ENCODE peak calls at places on chromosomes 12 and 14, in five cellular contexts. H is breast epithelium, J is HepG2, D is SK-N-SH, Q is endothelial cell of umbilical vein. G is an unnamed sample.

GRCh38 chr14:31969371-31969770 is 107.7 kb upstream of the ARHGAP5 start:
- DNase-seq in J (peak), Q (no peak), D (no peak), H (no peak), G (no peak)

GRCh38 chr12:5012337-5012736 is 31.3 kb upstream of the KCNA5 start:
- DNase-seq in Q (no peak), D (no peak), J (no peak), H (no peak), G (no peak)

GRCh38 chr12:50006754-50007442 is 18.4 kb downstream of the RACGAP1 start:
- DNase-seq in Q (no peak), H (no peak), J (no peak), D (no peak), G (no peak)

GRCh38 chr12:5507536-5507935 is 75.6 kb downstream of the NTF3 start:
- DNase-seq in J (no peak), D (no peak), H (no peak), Q (no peak), G (no peak)

GRCh38 chr14:99728231-99728920 is 44.3 kb downstream of the CYP46A1 start:
- DNase-seq in J (no peak), H (peak), Q (no peak), D (no peak), G (peak)

GRCh38 chr12:7868391-7868790 is 4.3 kb downstream of the SLC2A14 start:
- DNase-seq in J (no peak), H (no peak), D (no peak), Q (no peak), G (no peak)

GRCh38 chr12:128662106-128662505 is 161.7 kb downstream of the SLC15A4 start:
- DNase-seq in D (no peak), H (no peak), Q (no peak), J (no peak), G (no peak)

GRCh38 chr14:33062881-33063280 is 124.2 kb downstream of the NPAS3 start:
- DNase-seq in H (no peak), D (peak), Q (no peak), J (no peak), G (no peak)

GRCh38 chr12:105921055-105921454 is 217.7 kb downstream of the NUAK1 start:
- DNase-seq in Q (no peak), D (no peak), H (no peak), J (no peak), G (no peak)

GRCh38 chr14:52356025-52356424 is 41.9 kb downstream of the PTGER2 start:
- DNase-seq in Q (no peak), J (no peak), H (no peak), D (no peak), G (no peak)

GRCh38 chr12:71958056-71958455 is 19.4 kb downstream of the TPH2 start:
- DNase-seq in J (peak), D (no peak), H (no peak), Q (no peak), G (no peak)

DNA sequence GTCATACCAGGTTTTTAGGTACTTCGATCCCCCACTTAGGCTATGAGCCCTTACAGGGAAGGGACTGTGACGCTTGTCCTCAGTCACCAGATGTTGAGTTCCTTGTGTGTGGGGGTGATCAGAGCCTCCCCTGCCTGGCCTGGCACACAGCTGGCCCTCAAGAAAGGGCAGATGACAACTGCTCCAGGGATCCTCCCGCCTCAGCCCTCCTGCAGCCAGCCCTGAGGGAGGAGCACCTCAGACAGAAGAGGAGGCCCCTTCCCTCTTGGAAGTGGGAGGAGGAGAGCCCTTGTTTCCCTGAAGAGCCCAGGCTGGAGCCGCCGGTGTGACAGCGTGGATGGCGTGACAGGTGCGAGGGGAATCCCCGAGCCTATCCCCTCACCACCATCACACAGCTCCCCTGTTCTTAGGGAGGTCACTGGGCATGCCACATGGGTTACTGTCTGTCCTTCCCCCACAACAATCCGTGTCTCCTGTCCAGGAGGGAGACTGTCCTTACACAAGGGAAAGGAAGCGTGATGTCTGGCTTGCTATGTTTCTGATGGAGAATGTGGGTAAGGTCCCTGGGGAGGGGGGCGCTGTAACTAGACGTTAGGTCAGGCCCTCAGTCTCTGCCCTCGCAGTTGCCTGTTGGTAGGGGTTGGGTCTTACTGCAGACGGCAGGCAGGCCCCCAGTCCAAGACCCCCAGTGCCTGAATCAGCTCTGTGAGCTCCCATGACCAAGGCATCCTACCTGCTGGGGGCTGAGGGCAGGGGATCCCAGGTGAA is 31.5 kb downstream of the P2RX4 start:
- DNase-seq in D (no peak), H (no peak), Q (no peak), J (no peak), G (no peak)
- TF ChIP-seq POLR2AphosphoS5 in D (no peak), H (no peak), Q (no peak), J (no peak), G (no peak)

DNA sequence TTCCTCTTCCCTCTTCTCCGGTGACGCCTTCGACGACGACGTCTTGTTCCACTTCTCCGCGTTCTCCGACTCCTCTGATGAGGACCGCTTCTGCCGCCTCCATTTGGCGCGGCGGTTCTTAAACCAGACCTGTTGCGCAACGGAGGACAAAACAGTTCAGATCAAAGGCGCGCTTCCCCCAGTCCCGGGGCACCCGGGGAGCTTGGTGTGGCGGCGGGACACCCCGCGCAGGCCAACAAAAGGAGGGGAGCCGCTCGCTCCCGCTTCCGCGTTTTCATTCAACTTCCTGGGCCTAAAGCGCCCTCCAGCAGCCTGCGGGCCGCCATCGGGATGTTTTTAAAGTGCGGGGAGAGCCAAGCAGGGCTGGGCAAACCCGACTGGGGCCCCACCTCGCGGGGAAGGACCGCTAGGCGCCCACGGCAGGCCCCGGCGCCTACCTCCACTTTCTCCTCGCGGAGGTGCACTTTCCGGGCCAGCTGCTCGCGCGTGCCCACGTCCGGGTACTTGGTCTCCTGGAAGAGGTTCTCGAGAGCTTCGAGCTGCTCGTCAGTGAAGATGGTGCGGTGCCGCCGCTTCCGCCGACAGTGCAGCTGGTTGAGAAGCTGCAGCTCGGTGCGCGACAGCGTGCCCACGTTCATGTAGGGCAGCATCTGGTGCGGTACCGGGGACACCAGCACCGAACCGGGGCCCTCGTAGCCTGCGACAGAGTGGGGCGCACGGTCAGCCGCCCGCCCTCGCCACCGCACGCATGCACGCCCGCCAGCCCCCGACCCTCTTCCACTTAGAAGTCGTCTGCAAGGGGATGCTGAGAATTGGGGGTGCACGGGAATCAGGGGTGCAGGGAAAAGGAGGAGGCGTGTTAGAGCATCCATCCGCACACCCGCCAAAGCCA is 1.1 kb downstream of the GSC start:
- DNase-seq in H (no peak), Q (no peak), J (no peak), D (no peak), G (no peak)
- H3K4me3 ChIP-seq in H (peak), Q (no peak), J (peak), D (peak), G (peak)

DNA sequence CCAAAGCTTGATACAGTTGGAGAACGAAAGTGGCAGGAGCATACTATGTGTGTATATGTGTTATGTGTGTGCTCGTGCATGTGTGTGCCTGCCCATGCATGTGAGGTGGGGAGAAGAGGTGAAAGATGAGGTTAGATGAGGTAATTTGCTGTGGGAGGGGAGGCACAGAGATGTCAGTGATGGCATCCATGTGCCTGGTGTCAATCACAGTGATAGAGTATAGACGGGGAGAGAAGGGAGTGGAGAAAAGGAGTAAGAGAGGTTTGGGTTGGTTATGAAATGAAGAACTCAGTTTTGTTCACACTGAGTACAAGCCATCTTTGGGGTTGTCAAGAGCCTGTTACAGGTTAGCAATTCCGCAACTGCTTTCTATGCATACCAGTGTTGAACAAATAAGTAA is 14.6 kb upstream of the NYNRIN start:
- DNase-seq in Q (no peak), J (no peak), H (no peak), D (no peak), G (no peak)
- TF ChIP-seq POLR2AphosphoS5 in Q (no peak), J (no peak), H (no peak), D (no peak), G (no peak)

GRCh38 chr12:47698055-47698454 is 7.8 kb downstream of the RPAP3 start:
- DNase-seq in H (no peak), Q (no peak), D (no peak), J (no peak), G (no peak)

GRCh38 chr12:47698631-47699030 is 7.2 kb downstream of the RPAP3 start:
- DNase-seq in H (no peak), J (no peak), Q (no peak), D (no peak), G (no peak)

GRCh38 chr12:47704719-47705118 is 1.1 kb downstream of the RPAP3 start:
- DNase-seq in Q (no peak), H (no peak), J (no peak), D (no peak), G (no peak)

GRCh38 chr12:47705239-47705570 is 625 bp downstream of the RPAP3 start:
- DNase-seq in Q (no peak), H (no peak), J (no peak), D (no peak), G (no peak)

GRCh38 chr12:47700263-47700662 is 5.6 kb downstream of the RPAP3 start:
- DNase-seq in J (no peak), Q (no peak), D (no peak), H (no peak), G (no peak)
- H3K4me3 ChIP-seq in J (no peak), Q (no peak), D (no peak), H (no peak), G (no peak)

DNA sequence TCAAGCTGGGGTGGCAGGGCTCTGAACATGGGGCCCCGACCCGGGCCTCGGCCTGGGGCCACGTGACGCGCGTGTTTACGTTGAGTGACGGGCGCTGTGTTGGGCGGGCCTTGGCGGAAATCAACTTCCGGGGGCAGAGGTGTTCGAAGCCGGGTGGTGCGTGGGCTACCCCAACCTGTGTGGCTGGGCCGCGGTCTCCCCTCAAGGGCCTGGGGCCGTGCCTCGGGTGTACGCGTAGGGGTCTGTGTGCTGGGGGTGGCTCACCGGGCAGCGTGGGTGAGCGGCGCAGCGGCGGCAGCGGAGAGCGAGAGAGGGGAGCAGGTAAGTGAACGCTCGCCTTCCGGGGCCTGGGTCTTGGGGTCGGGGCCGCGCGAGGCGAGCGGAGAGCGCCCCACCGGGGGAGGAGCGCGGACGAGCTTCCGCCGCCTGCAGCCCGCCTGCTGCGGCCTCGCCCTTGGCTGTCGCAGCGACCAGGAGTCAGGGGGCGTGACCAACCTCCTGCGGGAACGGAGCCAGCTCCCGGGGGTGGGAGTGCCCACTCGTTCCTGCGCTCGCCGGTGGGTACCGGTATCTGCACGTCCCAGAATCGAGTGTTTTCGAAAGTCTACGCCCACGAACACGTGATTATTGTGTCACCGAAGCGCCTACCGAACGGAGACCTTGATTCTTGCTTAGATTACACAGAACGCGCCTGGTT is at the start of gene CCDC91:
- DNase-seq in J (peak), Q (peak), H (peak), D (peak), G (peak)
- TF ChIP-seq POLR2AphosphoS5 in J (peak), Q (peak), H (peak), D (peak), G (peak)

DNA sequence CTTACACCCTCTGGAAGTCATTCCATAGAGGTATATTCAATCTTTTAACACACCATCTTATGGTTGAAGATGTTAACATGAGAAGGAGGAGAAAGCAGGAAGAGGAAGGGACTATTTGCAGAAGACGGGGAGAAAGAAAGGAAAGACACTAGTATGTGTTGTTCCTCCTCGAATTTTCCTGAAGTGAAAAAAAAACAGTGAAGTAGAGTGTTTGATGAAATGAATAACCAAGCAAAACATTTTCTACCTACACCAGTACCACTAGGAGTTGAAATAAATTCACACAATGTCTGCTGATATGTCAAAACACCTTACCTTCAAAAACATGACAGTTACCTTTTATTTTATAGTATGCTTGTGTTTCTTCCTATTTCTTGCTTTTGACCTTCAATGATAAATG is 1.4 kb upstream of the CNOT2 start:
- DNase-seq in H (no peak), Q (peak), D (no peak), J (no peak), G (no peak)
- H3K4me3 ChIP-seq in H (peak), Q (peak), D (peak), J (peak), G (peak)

GRCh38 chr12:599756-600155 is 63.5 kb downstream of the NINJ2 start:
- DNase-seq in H (no peak), J (no peak), Q (no peak), D (no peak), G (no peak)

GRCh38 chr12:597926-598568 is 65.2 kb downstream of the NINJ2 start:
- DNase-seq in J (no peak), Q (peak), D (no peak), H (no peak), G (no peak)

GRCh38 chr12:602700-603068 is 60.6 kb downstream of the NINJ2 start:
- DNase-seq in H (no peak), J (no peak), Q (no peak), D (no peak), G (no peak)

GRCh38 chr12:604956-605355 is 58.3 kb downstream of the NINJ2 start:
- DNase-seq in H (no peak), J (no peak), D (no peak), Q (no peak), G (no peak)

GRCh38 chr12:601976-602699 is 61.1 kb downstream of the NINJ2 start:
- DNase-seq in Q (no peak), J (no peak), D (no peak), H (no peak), G (no peak)
- TF ChIP-seq POLR2AphosphoS5 in Q (no peak), J (no peak), D (no peak), H (no peak), G (no peak)

GRCh38 chr12:43208221-43208620 is 343.8 kb downstream of the ADAMTS20 start:
- DNase-seq in H (no peak), J (no peak), D (no peak), Q (no peak), G (no peak)
- H3K4me3 ChIP-seq in H (no peak), J (no peak), D (no peak), Q (no peak), G (no peak)

GRCh38 chr12:132726386-132726785 is 15.7 kb downstream of the PGAM5 start:
- DNase-seq in D (no peak), Q (no peak), H (no peak), J (no peak), G (no peak)

GRCh38 chr12:132720606-132721005 is 10.0 kb downstream of the PGAM5 start:
- DNase-seq in H (no peak), D (no peak), J (no peak), Q (no peak), G (no peak)

GRCh38 chr12:132723764-132724140 is 13.1 kb downstream of the PGAM5 start:
- DNase-seq in Q (no peak), D (no peak), H (no peak), J (no peak), G (no peak)

GRCh38 chr12:132724506-132725220 is 14.0 kb downstream of the PGAM5 start:
- DNase-seq in Q (no peak), D (no peak), H (no peak), J (no peak), G (no peak)

DNA sequence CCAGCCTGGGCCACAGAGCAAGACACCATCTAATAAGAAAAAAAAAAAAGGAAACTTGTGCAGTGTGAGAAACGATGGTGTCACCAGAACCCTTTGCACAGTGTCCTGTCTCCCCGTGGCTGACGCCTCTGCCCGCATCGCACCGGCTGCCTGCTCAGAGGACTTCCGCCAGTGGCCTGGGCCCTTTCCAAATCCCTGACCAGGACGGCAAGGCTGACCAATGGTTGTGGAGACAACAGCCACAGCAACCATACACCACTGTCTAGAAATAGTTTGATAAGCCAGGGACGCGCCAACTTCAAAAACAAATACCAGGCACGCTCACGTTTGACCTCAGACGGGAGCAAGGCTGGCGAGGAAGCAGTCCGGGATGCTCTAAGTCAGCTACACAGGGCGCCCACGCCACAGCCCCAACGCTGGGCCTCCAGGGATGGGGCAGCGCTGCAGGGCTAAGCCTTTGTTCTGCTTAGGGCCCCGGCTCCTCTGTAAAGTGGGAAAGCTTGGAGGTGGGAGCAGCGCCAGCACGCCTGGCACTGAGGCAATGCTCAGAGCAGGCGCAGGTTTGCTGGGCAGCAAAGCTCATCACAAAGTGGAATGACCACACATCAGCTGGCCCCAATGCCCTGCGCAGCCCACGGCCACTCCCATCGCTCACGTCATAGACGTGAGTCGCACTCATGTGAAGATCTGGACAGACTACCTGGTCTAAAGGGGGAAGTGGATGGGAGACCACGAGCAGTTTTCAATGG is 12.5 kb downstream of the PGAM5 start:
- DNase-seq in Q (no peak), H (no peak), D (no peak), J (no peak), G (no peak)
- TF ChIP-seq POLR2AphosphoS5 in Q (no peak), H (no peak), D (no peak), J (no peak), G (no peak)

G was measured in stomach.